ENCODE peak calls at places on chromosomes 12 and 14, in eight cellular contexts. Z is HFFc6; P is mucosa of descending colon; V is fibroblast of lung; O is kidney; X is CD4-positive, alpha-beta T cell; R is body of pancreas; I is RWPE1. H is an unnamed sample.
A peak's percentile ranks its signal among the peaks of the same experiment; 100 is the strongest.

GRCh38 chr12:122080149-122081107 is 1.9 kb downstream of the MLXIP start:
- DNase-seq in X (no peak), V (peak; percentile 89), Z (peak; percentile 76), R (peak; percentile 66), O (peak; percentile 76), P (peak; percentile 68), I (peak; percentile 92), H (no peak)

GRCh38 chr12:19074700-19075099 is 54.8 kb upstream of the PLEKHA5 start:
- DNase-seq in Z (no peak), I (no peak), P (no peak), X (no peak), R (no peak), V (peak; percentile 35), O (no peak), H (no peak)

GRCh38 chr12:130016986-130017385 is 113.2 kb upstream of the TMEM132D start:
- DNase-seq in Z (no peak), P (no peak), V (no peak), I (no peak), R (no peak), O (no peak), X (no peak), H (no peak)

GRCh38 chr14:39474416-39474911 is 42.2 kb upstream of the FBXO33 start:
- DNase-seq in P (no peak), V (peak; percentile 36), R (no peak), Z (no peak), I (no peak), O (no peak), X (no peak), H (no peak)

GRCh38 chr12:94805749-94806148 is 155.4 kb upstream of the TMCC3 start:
- DNase-seq in V (peak; percentile 71), X (no peak), O (no peak), Z (peak; percentile 5), R (no peak), P (no peak), I (no peak), H (no peak)

GRCh38 chr14:100305446-100306255 is 593 bp downstream of the SLC25A29 start:
- DNase-seq in V (peak; percentile 31), O (peak; percentile 88), I (no peak), R (peak; percentile 31), P (peak; percentile 76), Z (no peak), X (no peak), H (no peak)

GRCh38 chr14:52272375-52272774 is 4.9 kb downstream of the PTGDR start:
- DNase-seq in Z (peak; percentile 39), P (no peak), I (no peak), X (no peak), V (no peak), R (no peak), O (no peak), H (no peak)

GRCh38 chr12:52080403-52081201 is 1.1 kb downstream of the SMIM41 start:
- DNase-seq in I (no peak), P (no peak), V (no peak), O (peak; percentile 56), Z (no peak), X (no peak), R (no peak), H (no peak)

GRCh38 chr12:51746416-51746815 is 102.1 kb downstream of the FIGNL2 start:
- DNase-seq in V (no peak), X (no peak), P (no peak), I (no peak), R (no peak), O (no peak), Z (no peak), H (no peak)

GRCh38 chr12:58812229-58812628 is 108.1 kb downstream of the LRIG3 start:
- DNase-seq in X (no peak), P (no peak), R (no peak), I (no peak), Z (no peak), V (no peak), O (no peak), H (no peak)

GRCh38 chr14:97380539-97380941 is 583.4 kb downstream of the VRK1 start:
- DNase-seq in X (peak; percentile 29), I (peak; percentile 71), O (no peak), P (no peak), R (no peak), V (no peak), Z (no peak), H (peak; percentile 41)

GRCh38 chr14:81418057-81418790 is 18.1 kb upstream of the STON2 start:
- DNase-seq in P (no peak), V (no peak), O (no peak), X (no peak), I (no peak), Z (no peak), R (no peak), H (no peak)

GRCh38 chr12:63387736-63388135 is 236.7 kb upstream of the AVPR1A start:
- DNase-seq in Z (no peak), P (no peak), O (no peak), X (no peak), V (no peak), R (no peak), I (no peak), H (no peak)

DNA sequence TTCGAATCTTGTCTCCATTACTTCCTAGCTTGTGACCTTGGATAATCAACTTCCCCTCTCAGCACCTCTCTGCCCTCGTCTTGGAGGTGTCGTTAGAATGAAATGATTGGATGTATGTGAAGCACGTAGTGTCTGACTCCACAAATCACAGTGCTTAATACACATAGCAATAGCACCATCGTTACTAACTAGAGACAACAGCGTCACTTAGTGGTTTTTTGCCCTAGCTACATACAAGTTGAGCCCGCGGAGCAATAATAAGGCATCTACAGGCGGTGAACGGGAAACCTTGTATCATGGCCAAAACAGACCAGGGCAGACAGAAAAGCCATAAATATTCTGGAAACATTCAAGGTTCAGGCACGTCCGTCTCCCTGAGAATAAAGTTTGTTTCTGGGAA is 154.9 kb downstream of the ASCL4 start:
- DNase-seq in P (no peak), I (peak; percentile 34), O (no peak), R (no peak), X (no peak), Z (no peak), V (peak; percentile 41), H (no peak)
- TF ChIP-seq CTCF in P (no peak), I (no peak), O (peak; percentile 15), R (no peak), X (no peak), Z (no peak), V (no peak), H (peak; percentile 34)

DNA sequence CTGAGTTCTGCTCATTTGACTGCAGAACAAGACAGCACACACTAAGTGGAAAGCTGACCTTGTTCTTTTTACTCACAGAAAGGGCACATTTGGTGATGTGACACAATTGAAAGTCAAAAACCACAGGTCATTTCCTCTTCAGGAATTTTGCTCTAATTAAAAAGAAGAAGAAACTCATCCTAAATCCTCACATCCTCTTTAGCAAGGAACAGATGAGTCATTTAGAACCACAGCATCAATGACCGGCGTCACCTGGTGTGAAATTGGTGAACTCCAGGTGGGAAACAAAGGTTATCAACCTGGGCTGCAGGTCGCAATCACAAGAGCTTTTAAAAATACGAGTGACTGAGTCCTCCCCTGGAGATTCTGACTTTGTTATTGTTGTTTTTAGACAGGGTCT is 2.9 kb upstream of the RNU6-8 start:
- DNase-seq in V (no peak), R (no peak), Z (no peak), P (no peak), O (no peak), I (no peak), X (no peak), H (no peak)
- TF ChIP-seq CTCF in V (no peak), R (no peak), Z (no peak), P (no peak), O (no peak), I (no peak), X (no peak), H (no peak)

DNA sequence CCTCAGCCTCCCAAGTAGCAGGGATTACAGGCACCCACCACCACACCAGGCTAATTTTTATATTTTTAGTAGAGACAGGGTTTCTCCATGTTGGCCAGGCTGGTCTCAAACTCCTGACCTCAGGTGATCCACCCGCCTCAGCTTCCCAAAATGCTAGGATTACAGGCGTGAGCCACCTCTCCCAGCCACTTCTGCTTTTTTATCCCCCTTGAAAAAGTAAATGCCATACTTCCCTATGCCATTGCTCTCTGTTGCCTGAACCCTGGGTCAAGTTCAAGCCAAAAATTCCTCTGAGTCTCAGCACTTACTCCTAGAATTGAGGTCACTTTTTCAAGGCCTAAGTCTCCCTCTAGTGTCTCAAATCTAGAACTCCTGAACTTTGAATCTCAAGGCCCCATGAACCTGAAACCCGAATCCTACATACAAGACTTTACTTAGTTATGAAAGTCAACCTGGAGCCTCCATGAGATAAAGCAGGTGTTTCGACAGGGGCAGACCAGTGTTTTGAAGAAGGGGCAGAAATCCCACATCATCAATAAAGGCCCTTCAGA is 1.4 kb upstream of the APOBEC1 start:
- DNase-seq in R (no peak), Z (peak; percentile 16), I (peak; percentile 10), O (no peak), X (no peak), V (no peak), P (no peak), H (no peak)
- TF ChIP-seq CTCF in R (no peak), Z (peak; percentile 66), I (no peak), O (no peak), X (no peak), V (no peak), P (no peak), H (peak; percentile 45)

GRCh38 chr12:102120564-102120873 is 536 bp downstream of the PARPBP start:
- DNase-seq in Z (no peak), X (no peak), I (peak; percentile 8), O (no peak), R (no peak), P (no peak), V (no peak), H (no peak)

GRCh38 chr12:102116392-102116791 is 3.5 kb downstream of the NUP37 start:
- DNase-seq in V (no peak), R (no peak), O (no peak), I (no peak), X (no peak), Z (no peak), P (no peak), H (no peak)

GRCh38 chr12:102120886-102121285 is 903 bp downstream of the PARPBP start:
- DNase-seq in X (no peak), P (no peak), I (peak; percentile 32), V (peak; percentile 18), O (no peak), R (no peak), Z (peak; percentile 46), H (no peak)

GRCh38 chr12:102118874-102119273 is 1.0 kb downstream of the NUP37 start:
- DNase-seq in Z (no peak), V (peak; percentile 26), X (no peak), O (no peak), I (no peak), P (no peak), R (no peak), H (no peak)

DNA sequence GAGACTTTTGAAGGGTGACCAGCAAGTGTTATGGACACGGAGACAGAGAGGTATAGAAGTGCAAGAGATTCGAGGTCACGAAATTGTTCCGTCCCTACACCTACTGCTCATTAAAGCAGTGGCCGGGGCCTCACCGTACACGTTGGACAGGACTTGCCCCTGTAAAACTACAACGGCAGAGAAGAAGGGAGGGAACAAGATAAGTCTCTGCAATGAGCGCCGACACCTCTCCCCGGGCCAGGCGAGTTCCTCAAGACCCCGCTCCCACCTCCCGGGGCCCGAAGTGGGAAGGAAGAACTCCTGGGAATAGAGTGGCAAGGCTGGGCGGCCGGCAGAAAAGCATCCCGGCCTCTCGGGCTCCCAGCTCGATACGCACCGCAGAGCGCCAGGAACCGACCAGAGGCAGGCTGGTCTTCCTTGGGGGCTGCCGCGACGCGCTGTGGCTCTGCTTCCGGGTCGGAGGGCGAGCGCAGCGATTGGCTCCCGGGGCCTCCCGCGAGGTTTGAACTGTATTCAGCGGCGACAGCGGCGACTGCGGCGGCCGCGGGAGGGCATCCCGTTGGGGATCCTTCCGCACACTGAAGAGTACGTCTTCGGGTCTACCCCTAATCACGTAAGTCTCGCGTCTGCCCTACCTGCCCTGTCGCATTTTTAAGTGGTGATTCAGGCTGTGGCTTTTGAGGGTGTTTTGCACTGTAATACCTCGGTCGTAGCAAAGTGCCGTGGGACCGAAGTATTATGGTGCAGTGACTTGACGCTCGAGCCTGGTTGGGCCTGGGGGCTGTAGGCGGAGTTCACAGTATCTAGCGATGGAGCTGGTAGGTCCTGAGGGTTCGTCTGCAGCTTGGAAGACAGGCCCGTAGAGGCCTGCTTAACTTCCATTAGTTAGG is at the start of the genes NUP37 and PARPBP:
- DNase-seq in I (peak; percentile 84), P (peak; percentile 93), R (peak; percentile 87), X (peak; percentile 88), Z (peak; percentile 87), V (peak; percentile 86), O (peak; percentile 96), H (peak; percentile 74)
- TF ChIP-seq CTCF in I (no peak), P (no peak), R (no peak), X (no peak), Z (peak; percentile 8), V (no peak), O (peak; percentile 1), H (peak; percentile 13)